ENCODE peak calls at places on chromosomes 6 and 20, in six cellular contexts. K is ovary; Q is SW 1271; V is cardiac fibroblast; U is stimulated activated CD4-positive, alpha-beta T cell treated with anti-CD3 and anti-CD28 coated beads, Interleukin-1b, Interleukin-23, amount 100 ng/mL, for 48 hours; P is nephron progenitor cell. I is an unnamed sample.

GRCh38 chr20:49843139-49843538 is 30.5 kb downstream of the SLC9A8 start:
- DNase-seq in V (no peak), U (no peak), Q (no peak), K (no peak), P (no peak), I (no peak)

GRCh38 chr6:41560440-41561192 is 14.4 kb downstream of the FOXP4 start:
- DNase-seq in K (peak; percentile 78), P (peak; percentile 52), Q (no peak), V (peak; percentile 51), U (peak; percentile 83), I (no peak)

GRCh38 chr6:13373488-13373886 is 45.1 kb upstream of the TBC1D7 start:
- DNase-seq in V (peak; percentile 52), Q (no peak), K (no peak), U (no peak), P (no peak), I (no peak)

GRCh38 chr6:64467656-64468055 is 832.1 kb downstream of the PHF3 start:
- DNase-seq in Q (no peak), P (no peak), K (no peak), U (no peak), V (no peak), I (no peak)

GRCh38 chr6:83463886-83464285 is 33.0 kb upstream of the ME1 start:
- DNase-seq in V (peak; percentile 33), Q (no peak), K (no peak), P (no peak), U (no peak), I (no peak)

GRCh38 chr6:47629954-47630353 is 68.4 kb upstream of the ADGRF4 start:
- DNase-seq in P (no peak), K (no peak), Q (no peak), U (no peak), V (no peak), I (no peak)

GRCh38 chr6:74690365-74690764 is 515.5 kb downstream of the COL12A1 start:
- DNase-seq in V (peak; percentile 1), K (no peak), P (no peak), U (no peak), Q (no peak), I (no peak)

GRCh38 chr6:113830140-113830539 is 27.0 kb upstream of the MARCKS start:
- DNase-seq in K (no peak), U (no peak), P (no peak), Q (no peak), V (no peak), I (no peak)

GRCh38 chr6:37809144-37809543 is 10.4 kb upstream of the ZFAND3 start:
- DNase-seq in V (peak; percentile 59), Q (no peak), K (peak; percentile 54), P (no peak), U (no peak), I (no peak)

GRCh38 chr20:3032624-3033023 is 10.8 kb upstream of the GNRH2 start:
- DNase-seq in U (no peak), P (no peak), Q (no peak), V (no peak), K (no peak), I (no peak)

GRCh38 chr6:27966816-27967426 is 9.9 kb downstream of the OR2B6 start:
- DNase-seq in K (no peak), P (no peak), Q (no peak), U (no peak), V (no peak), I (no peak)

GRCh38 chr6:160355001-160355400 is 6.8 kb downstream of the SLC22A3 start:
- DNase-seq in Q (peak; percentile 23), U (peak; percentile 24), P (no peak), V (peak; percentile 77), K (no peak), I (no peak)

GRCh38 chr6:37077459-37078296 is 72.2 kb downstream of the FGD2 start:
- DNase-seq in U (no peak), Q (no peak), V (peak; percentile 97), K (peak; percentile 86), P (peak; percentile 71), I (no peak)

GRCh38 chr6:3277251-3277650 is 18.5 kb downstream of the PSMG4 start:
- DNase-seq in K (no peak), P (no peak), U (no peak), Q (no peak), V (no peak), I (no peak)

GRCh38 chr6:55445648-55446204 is 118.5 kb downstream of the GFRAL start:
- DNase-seq in U (no peak), P (peak; percentile 10), Q (peak; percentile 17), V (peak; percentile 57), K (no peak), I (peak; percentile 11)

GRCh38 chr6:170116643-170117042 is 174.2 kb downstream of the DLL1 start:
- DNase-seq in P (no peak), U (no peak), Q (no peak), V (no peak), K (no peak), I (no peak)

GRCh38 chr20:33561981-33562601 is 72.2 kb downstream of the CBFA2T2 start:
- DNase-seq in P (no peak), K (peak; percentile 77), U (no peak), V (peak; percentile 94), Q (peak; percentile 64), I (no peak)

GRCh38 chr20:53748176-53748575 is 154.5 kb upstream of the ZNF217 start:
- DNase-seq in Q (no peak), K (no peak), P (no peak), V (no peak), U (no peak), I (no peak)

GRCh38 chr6:127792616-127793015 is 108.2 kb downstream of the THEMIS start:
- DNase-seq in Q (no peak), V (no peak), U (no peak), K (no peak), P (no peak), I (no peak)

GRCh38 chr20:51768759-51769517 is 748 bp upstream of the ATP9A start:
- DNase-seq in P (no peak), U (peak; percentile 5), Q (no peak), V (no peak), K (no peak), I (no peak)

GRCh38 chr6:126198581-126198980 is 141.3 kb upstream of the CENPW start:
- DNase-seq in V (no peak), P (no peak), U (no peak), Q (no peak), K (no peak), I (no peak)

GRCh38 chr20:34215711-34216381 is 25.4 kb upstream of the ASIP start:
- DNase-seq in U (peak; percentile 62), Q (peak; percentile 61), K (peak; percentile 71), P (peak; percentile 85), V (peak; percentile 63), I (peak; percentile 72)

GRCh38 chr6:34536251-34536958 is 19.7 kb downstream of the SPDEF start:
- DNase-seq in U (no peak), K (no peak), P (no peak), Q (no peak), V (no peak), I (no peak)

GRCh38 chr20:41050361-41051019 is 21.9 kb downstream of the TOP1 start:
- DNase-seq in V (peak; percentile 83), Q (no peak), P (no peak), K (no peak), U (no peak), I (no peak)

GRCh38 chr6:99745651-99746050 is 139.0 kb downstream of the PRDM13 start:
- DNase-seq in Q (peak; percentile 57), V (peak; percentile 7), U (no peak), K (no peak), P (no peak), I (no peak)

GRCh38 chr6:15206887-15207286 is 39.0 kb upstream of the JARID2 start:
- DNase-seq in P (no peak), K (no peak), V (no peak), Q (no peak), U (no peak), I (no peak)

GRCh38 chr6:131231103-131231502 is 95.8 kb downstream of the AKAP7 start:
- DNase-seq in V (peak; percentile 4), U (no peak), K (no peak), Q (no peak), P (no peak), I (no peak)

GRCh38 chr20:57163041-57163440 is 103.4 kb downstream of the BMP7 start:
- DNase-seq in K (no peak), U (no peak), V (no peak), P (no peak), Q (no peak), I (no peak)

GRCh38 chr6:166277892-166278578 is 30.2 kb downstream of the PRR18 start:
- DNase-seq in V (no peak), P (no peak), U (no peak), K (no peak), Q (no peak), I (no peak)

GRCh38 chr6:138454976-138455706 is 44.2 kb downstream of the NHSL1 start:
- DNase-seq in Q (no peak), K (no peak), U (peak; percentile 53), P (no peak), V (no peak), I (no peak)

GRCh38 chr20:7362601-7363000 is 577.7 kb downstream of the HAO1 start:
- DNase-seq in K (no peak), V (no peak), U (no peak), P (no peak), Q (no peak), I (no peak)

GRCh38 chr20:25280051-25280573 is 32.2 kb downstream of the PYGB start:
- DNase-seq in V (no peak), P (no peak), Q (no peak), K (peak; percentile 17), U (no peak), I (no peak)

GRCh38 chr20:56151834-56152233 is 96.7 kb upstream of the MC3R start:
- DNase-seq in K (no peak), V (no peak), Q (no peak), U (no peak), P (no peak), I (no peak)

GRCh38 chr6:108524528-108525218 is 36.0 kb upstream of the FOXO3 start:
- DNase-seq in V (peak; percentile 24), U (no peak), Q (no peak), K (no peak), P (no peak), I (no peak)

GRCh38 chr20:50152394-50153152 is 950 bp downstream of the PEDS1 start:
- DNase-seq in V (no peak), K (no peak), Q (no peak), P (no peak), U (no peak), I (no peak)